ENCODE peak calls at places on chromosomes 4 and X, in ten cellular contexts. V is Calu3; B is stimulated activated CD4-positive, alpha-beta T cell treated with anti-CD3 and anti-CD28 coated beads, Interleukin-12 subunit alpha, Interleukin-12 subunit beta, amount 100 ng/mL, for 4 hours; U is H54; K is endodermal cell; G is fibroblast of pulmonary artery; L is cardiac muscle cell; X is Kasumi-1; R is iris pigment epithelial cell; S is right atrium auricular region. A is an unnamed sample.

GRCh38 chrX:153507484-153508178 is 9.8 kb upstream of the ATP2B3 start:
- DNase-seq in R (peak; percentile 50), X (peak; percentile 9), K (peak; percentile 94), V (peak; percentile 87), S (peak; percentile 82), B (peak; percentile 80), U (peak; percentile 93), L (peak; percentile 81), G (peak; percentile 73), A (peak; percentile 7)

GRCh38 chrX:120306640-120307039 is 4.6 kb downstream of the TMEM255A start:
- DNase-seq in R (no peak), L (no peak), G (no peak), V (no peak), K (no peak), B (no peak), X (peak; percentile 4), S (no peak), U (no peak), A (no peak)

GRCh38 chr4:112031712-112032328 is 113.4 kb upstream of the FAM241A start:
- DNase-seq in X (peak; percentile 84), K (peak; percentile 50), U (no peak), L (peak; percentile 81), V (peak; percentile 37), R (peak; percentile 65), S (no peak), G (peak; percentile 75), B (no peak), A (no peak)

GRCh38 chr4:48596336-48596735 is 106.3 kb downstream of the ZAR1 start:
- DNase-seq in K (no peak), S (no peak), R (no peak), V (no peak), L (no peak), U (no peak), B (no peak), X (no peak), G (peak; percentile 41), A (no peak)

GRCh38 chr4:119725688-119726330 is 97.2 kb upstream of the PDE5A start:
- DNase-seq in L (no peak), G (no peak), K (peak; percentile 59), R (peak; percentile 73), V (peak; percentile 5), S (no peak), U (no peak), B (no peak), X (no peak), A (no peak)

GRCh38 chr4:54513231-54513630 is 144.5 kb upstream of the KIT start:
- DNase-seq in S (peak; percentile 59), R (peak; percentile 52), V (no peak), U (peak; percentile 38), B (no peak), K (no peak), G (peak; percentile 85), L (no peak), X (no peak), A (no peak)

GRCh38 chrX:120697053-120697452 is 67.2 kb upstream of the C1GALT1C1 start:
- DNase-seq in S (no peak), R (no peak), G (no peak), X (no peak), L (no peak), V (no peak), K (no peak), U (no peak), B (no peak), A (no peak)

GRCh38 chr4:25813705-25814104 is 49.1 kb downstream of the SEL1L3 start:
- DNase-seq in B (no peak), K (peak; percentile 62), L (no peak), S (no peak), G (peak; percentile 79), U (peak; percentile 17), V (no peak), R (peak; percentile 86), X (no peak), A (peak; percentile 29)

GRCh38 chr4:145735330-145735638 is 55.3 kb downstream of the C4orf51 start:
- DNase-seq in V (peak; percentile 54), K (no peak), S (no peak), X (no peak), G (peak; percentile 94), L (peak; percentile 3), R (peak; percentile 97), B (no peak), U (peak; percentile 39), A (peak; percentile 90)

GRCh38 chr4:1794809-1795303 is 1.8 kb downstream of the FGFR3 start:
- DNase-seq in U (no peak), S (no peak), R (no peak), B (no peak), V (no peak), X (no peak), K (no peak), L (peak; percentile 23), G (no peak), A (no peak)

GRCh38 chr4:7547368-7548040 is 112.8 kb upstream of the PSAPL1 start:
- DNase-seq in V (no peak), B (no peak), K (no peak), L (no peak), R (no peak), U (no peak), S (no peak), X (no peak), G (no peak), A (no peak)

GRCh38 chrX:925652-926061 is 286.8 kb downstream of the CRLF2 start:
- DNase-seq in V (no peak), U (no peak), R (no peak), K (no peak), G (no peak), X (no peak), B (no peak), S (no peak), L (no peak), A (no peak)

GRCh38 chr4:109186458-109186945 is 116.0 kb downstream of the COL25A1 start:
- DNase-seq in X (no peak), V (no peak), B (no peak), G (no peak), K (no peak), L (no peak), S (no peak), R (no peak), U (no peak), A (no peak)

GRCh38 chrX:130482871-130483270 is 81.1 kb downstream of the RBMX2 start:
- DNase-seq in V (no peak), K (no peak), U (no peak), G (no peak), X (no peak), L (no peak), R (no peak), B (no peak), S (no peak), A (no peak)